ENCODE peak calls at places on chromosome 16, in six cellular contexts. E is prostate gland, M is A549, F is Peyer's patch, A is uterus, P is stomach. Q is an unnamed sample.
A peak's percentile ranks its signal among the peaks of the same experiment; 100 is the strongest.

GRCh38 chr16:1420111-1420539 is 422 bp downstream of the UQCC4 start:
- DNase-seq in E (no peak), M (no peak), F (peak; percentile 51), A (no peak), P (no peak), Q (no peak)

GRCh38 chr16:72967941-72968340 is 80.0 kb downstream of the ZFHX3 start:
- DNase-seq in E (peak; percentile 54), M (no peak), F (no peak), A (no peak), P (no peak), Q (no peak)

GRCh38 chr16:57756424-57757325 is 21.1 kb downstream of the KATNB1 start:
- DNase-seq in E (no peak), M (no peak), F (no peak), A (no peak), P (no peak), Q (no peak)

GRCh38 chr16:66714659-66715307 is 18.2 kb upstream of the CMTM4 start:
- DNase-seq in E (no peak), M (no peak), F (no peak), A (no peak), P (no peak), Q (no peak)

GRCh38 chr16:973366-973765 is 2.6 kb upstream of the LMF1 start:
- DNase-seq in E (no peak), M (no peak), F (no peak), A (no peak), P (no peak), Q (no peak)

GRCh38 chr16:85126383-85126730 is 14.1 kb upstream of the CIBAR2 start:
- DNase-seq in E (no peak), M (no peak), F (no peak), A (peak; percentile 41), P (no peak), Q (no peak)

GRCh38 chr16:67117716-67118115 is 8.0 kb downstream of the PHAF1 start:
- DNase-seq in E (no peak), M (no peak), F (no peak), A (no peak), P (no peak), Q (no peak)

GRCh38 chr16:56701534-56701933 is 19.3 kb downstream of the MT1X start:
- DNase-seq in E (no peak), M (no peak), F (no peak), A (no peak), P (no peak), Q (peak; percentile 26)

GRCh38 chr16:4895366-4895765 is 41.6 kb downstream of the PPL start:
- DNase-seq in E (no peak), M (no peak), F (no peak), A (no peak), P (no peak), Q (no peak)

GRCh38 chr16:84553873-84554399 is 49.5 kb upstream of the MEAK7 start:
- DNase-seq in E (no peak), M (no peak), F (no peak), A (no peak), P (no peak), Q (no peak)

GRCh38 chr16:24130494-24131085 is 125.5 kb upstream of the CACNG3 start:
- DNase-seq in E (no peak), M (no peak), F (no peak), A (no peak), P (no peak), Q (no peak)

GRCh38 chr16:58271589-58271988 is 23.2 kb downstream of the PRSS54 start:
- DNase-seq in E (no peak), M (no peak), F (no peak), A (no peak), P (no peak), Q (no peak)

GRCh38 chr16:56237451-56237930 is 46.2 kb downstream of the GNAO1 start:
- DNase-seq in E (no peak), M (no peak), F (no peak), A (no peak), P (no peak), Q (no peak)

GRCh38 chr16:48075398-48075797 is 80.4 kb downstream of the ABCC12 start:
- DNase-seq in E (no peak), M (no peak), F (no peak), A (no peak), P (no peak), Q (no peak)

GRCh38 chr16:19746561-19746960 is 28.5 kb downstream of the IQCK start:
- DNase-seq in E (no peak), M (no peak), F (no peak), A (no peak), P (no peak), Q (no peak)

GRCh38 chr16:82769845-82770244 is 143.1 kb downstream of the CDH13 start:
- DNase-seq in E (no peak), M (no peak), F (no peak), A (no peak), P (no peak), Q (no peak)

GRCh38 chr16:88368036-88368435 is 14.7 kb upstream of the ZNF469 start:
- DNase-seq in E (no peak), M (no peak), F (no peak), A (no peak), P (no peak), Q (no peak)

GRCh38 chr16:9500872-9501271 is 409.4 kb downstream of the HAPSTR1 start:
- DNase-seq in E (no peak), M (no peak), F (no peak), A (no peak), P (no peak), Q (no peak)

GRCh38 chr16:79593754-79594153 is 6.8 kb downstream of the MAF start:
- DNase-seq in E (no peak), M (no peak), F (no peak), A (no peak), P (no peak), Q (no peak)

GRCh38 chr16:79597775-79598174 is 2.8 kb downstream of the MAF start:
- DNase-seq in E (no peak), M (no peak), F (no peak), A (no peak), P (no peak), Q (no peak)

GRCh38 chr16:79595261-79595660 is 5.3 kb downstream of the MAF start:
- DNase-seq in E (no peak), M (no peak), F (no peak), A (no peak), P (no peak), Q (no peak)

GRCh38 chr16:79597277-79597676 is 3.3 kb downstream of the MAF start:
- DNase-seq in E (no peak), M (no peak), F (no peak), A (no peak), P (no peak), Q (no peak)

GRCh38 chr16:79595916-79596450 is 4.6 kb downstream of the MAF start:
- DNase-seq in E (no peak), M (no peak), F (no peak), A (no peak), P (no peak), Q (no peak)
- H3K4me3 ChIP-seq in E (peak overlapping the region; percentile 76), M (no peak overlapping the region), F (no peak overlapping the region), A (peak overlapping the region; percentile 82), P (peak overlapping the region; percentile 83), Q (no peak overlapping the region)

GRCh38 chr16:16141141-16141540 is 82.2 kb downstream of the ABCC6 start:
- DNase-seq in E (no peak), M (no peak), F (no peak), A (no peak), P (no peak), Q (no peak)

GRCh38 chr16:16143941-16144340 is 79.4 kb downstream of the ABCC6 start:
- DNase-seq in E (no peak), M (no peak), F (no peak), A (no peak), P (no peak), Q (no peak)

GRCh38 chr16:16144416-16144815 is 78.9 kb downstream of the ABCC6 start:
- DNase-seq in E (no peak), M (no peak), F (no peak), A (no peak), P (no peak), Q (no peak)

GRCh38 chr16:16141784-16142396 is 81.4 kb downstream of the ABCC6 start:
- DNase-seq in E (no peak), M (no peak), F (peak; percentile 13), A (no peak), P (no peak), Q (no peak)

GRCh38 chr16:16143038-16143763 is 80.1 kb downstream of the ABCC6 start:
- DNase-seq in E (no peak), M (peak; percentile 69), F (no peak), A (no peak), P (no peak), Q (no peak)
- TF ChIP-seq CTCF in E (no peak), M (peak; percentile 41), F (no peak), A (no peak), P (no peak), Q (no peak)

DNA sequence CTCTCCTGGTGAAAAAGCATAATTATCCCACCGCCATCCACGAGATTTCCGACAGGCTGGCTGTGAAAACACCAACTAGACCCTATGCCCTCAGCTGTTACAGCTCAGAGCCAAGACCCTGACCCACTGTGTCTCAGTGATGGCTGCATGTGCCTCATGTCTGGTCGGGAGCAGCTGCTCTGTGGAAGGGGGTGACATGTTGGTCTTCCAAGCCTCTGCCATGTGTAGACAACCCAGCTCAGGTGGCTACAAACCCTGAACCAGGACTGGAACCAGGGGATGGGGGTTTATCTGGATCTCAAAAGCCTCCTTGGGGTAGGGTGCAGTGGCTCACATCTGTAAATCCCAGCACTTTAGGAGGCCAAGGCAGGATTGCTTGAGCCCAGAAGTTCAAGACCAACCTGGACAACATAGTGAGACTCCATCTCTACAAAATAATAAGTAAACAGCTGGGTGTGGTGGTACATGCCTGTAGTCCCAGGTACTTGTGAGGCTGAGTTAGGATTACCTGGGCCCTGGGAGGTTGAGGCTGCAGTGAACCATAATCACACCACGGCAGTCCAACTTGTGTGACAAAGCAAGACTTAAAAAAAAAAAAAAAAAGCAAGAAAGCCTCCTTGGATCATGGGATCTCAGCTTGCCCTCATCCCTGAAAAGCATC is 220.3 kb downstream of the CPPED1 start:
- DNase-seq in E (no peak), M (no peak), F (peak; percentile 11), A (peak; percentile 1), P (no peak), Q (peak; percentile 66)
- TF ChIP-seq POLR2A in E (no peak), M (no peak), F (no peak), A (no peak), P (no peak), Q (no peak)

GRCh38 chr16:50469744-50470301 is 78.4 kb upstream of the NKD1 start:
- DNase-seq in E (no peak), M (no peak), F (no peak), A (no peak), P (no peak), Q (peak; percentile 78)
- H3K4me3 ChIP-seq in E (no peak overlapping the region), M (no peak overlapping the region), F (no peak overlapping the region), A (no peak overlapping the region), P (no peak overlapping the region), Q (no peak overlapping the region)